ENCODE peak calls at places on chromosomes 2 and 18, in five cellular contexts. R is CD4-positive, alpha-beta T cell; W is mesenchymal stem cell; C is CD4-positive, alpha-beta memory T cell; X is colonic mucosa. P is an unnamed sample.

GRCh38 chr2:152694161-152694661 is 23.1 kb downstream of the PRPF40A start:
- DNase-seq in R (peak; percentile 2), W (peak; percentile 85), C (peak; percentile 18), X (no peak), P (no peak)

GRCh38 chr2:42957109-42958035 is 165.0 kb upstream of the HAAO start:
- DNase-seq in R (no peak), W (no peak), C (no peak), X (no peak), P (peak; percentile 47)

GRCh38 chr2:14632133-14632936 is at the start of gene LRATD1:
- DNase-seq in R (no peak), W (peak; percentile 68), C (no peak), X (peak; percentile 97), P (no peak)

GRCh38 chr18:5585653-5586052 is 41.9 kb upstream of the EPB41L3 start:
- DNase-seq in R (no peak), W (no peak), C (no peak), X (no peak), P (no peak)

GRCh38 chr2:159035790-159036411 is 67.5 kb downstream of the TANC1 start:
- DNase-seq in R (no peak), W (peak; percentile 59), C (peak; percentile 20), X (peak; percentile 65), P (no peak)

GRCh38 chr18:10519999-10520935 is 5.6 kb upstream of the NAPG start:
- DNase-seq in R (peak; percentile 39), W (peak; percentile 89), C (peak; percentile 40), X (peak; percentile 81), P (peak; percentile 82)

GRCh38 chr2:120100627-120101026 is 87.8 kb downstream of the EPB41L5 start:
- DNase-seq in R (no peak), W (no peak), C (no peak), X (no peak), P (no peak)

GRCh38 chr18:24051256-24051947 is 36.8 kb downstream of the TTC39C start:
- DNase-seq in R (no peak), W (peak; percentile 61), C (no peak), X (no peak), P (no peak)

GRCh38 chr18:76380791-76381405 is 114.1 kb downstream of the ZNF516 start:
- DNase-seq in R (no peak), W (peak; percentile 24), C (no peak), X (no peak), P (peak; percentile 41)

GRCh38 chr2:199703199-199703598 is 147.8 kb downstream of the FTCDNL1 start:
- DNase-seq in R (no peak), W (no peak), C (no peak), X (no peak), P (no peak)

GRCh38 chr2:220569380-220569779 is 942.0 kb downstream of the SLC4A3 start:
- DNase-seq in R (no peak), W (no peak), C (no peak), X (no peak), P (no peak)

GRCh38 chr2:23719721-23720120 is 207.2 kb downstream of the ATAD2B start:
- DNase-seq in R (no peak), W (no peak), C (no peak), X (no peak), P (no peak)

GRCh38 chr2:198135481-198135934 is 331.1 kb downstream of the PLCL1 start:
- DNase-seq in R (no peak), W (no peak), C (no peak), X (no peak), P (no peak)

GRCh38 chr2:227016894-227017293 is 147.1 kb downstream of the COL4A4 start:
- DNase-seq in R (no peak), W (no peak), C (no peak), X (no peak), P (no peak)

GRCh38 chr2:101972621-101973434 is 18.9 kb upstream of the IL1R2 start:
- DNase-seq in R (no peak), W (peak; percentile 77), C (no peak), X (no peak), P (no peak)

GRCh38 chr2:241736111-241736510 is 1.7 kb downstream of the D2HGDH start:
- DNase-seq in R (no peak), W (no peak), C (no peak), X (no peak), P (no peak)

GRCh38 chr2:28452534-28453081 is 43.3 kb upstream of the PLB1 start:
- DNase-seq in R (peak; percentile 77), W (peak; percentile 46), C (peak; percentile 62), X (peak; percentile 85), P (peak; percentile 8)

GRCh38 chr2:240646061-240646899 is 21.0 kb downstream of the GPR35 start:
- DNase-seq in R (no peak), W (no peak), C (peak; percentile 57), X (no peak), P (no peak)

GRCh38 chr18:28063181-28063790 is 113.6 kb downstream of the CDH2 start:
- DNase-seq in R (no peak), W (peak; percentile 47), C (no peak), X (no peak), P (peak; percentile 82)

GRCh38 chr2:64105676-64106461 is 38.4 kb downstream of the PELI1 start:
- DNase-seq in R (no peak), W (peak; percentile 64), C (no peak), X (no peak), P (no peak)

GRCh38 chr2:140085674-140086073 is 1305.5 kb upstream of the NXPH2 start:
- DNase-seq in R (no peak), W (peak; percentile 26), C (no peak), X (no peak), P (no peak)

GRCh38 chr2:169105433-169105832 is 36.1 kb downstream of the DHRS9 start:
- DNase-seq in R (no peak), W (no peak), C (no peak), X (no peak), P (no peak)

GRCh38 chr18:14086459-14087231 is 45.6 kb downstream of the ZNF519 start:
- DNase-seq in R (no peak), W (peak; percentile 23), C (no peak), X (no peak), P (peak; percentile 65)

GRCh38 chr2:230042195-230042594 is 26.5 kb downstream of the SLC16A14 start:
- DNase-seq in R (no peak), W (no peak), C (no peak), X (no peak), P (no peak)

GRCh38 chr2:86468162-86469033 is 27.2 kb downstream of the KDM3A start:
- DNase-seq in R (no peak), W (no peak), C (peak; percentile 13), X (no peak), P (no peak)

DNA sequence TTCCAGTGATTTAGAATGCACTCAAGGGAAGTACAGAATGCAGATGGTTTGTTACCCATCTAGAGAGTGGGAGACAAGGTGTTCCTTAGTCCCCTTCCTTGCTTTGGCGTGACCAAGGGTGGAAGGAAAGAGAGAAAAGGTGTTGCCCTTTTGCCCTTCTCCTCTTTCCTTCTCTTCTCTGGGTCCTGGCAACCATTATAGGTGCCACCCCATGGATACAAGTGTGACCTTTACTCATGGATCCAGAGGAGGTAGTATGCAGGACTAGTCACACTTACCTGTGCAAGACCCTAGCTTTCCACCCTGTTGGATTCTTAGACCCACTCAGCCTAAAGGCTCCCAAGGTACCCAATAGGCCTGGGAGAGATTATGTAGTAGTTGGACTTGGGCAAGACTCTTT is 11.6 kb upstream of the RBFA start:
- DNase-seq in R (no peak), W (peak; percentile 40), C (no peak), X (no peak), P (no peak)
- H3K9me3 ChIP-seq in R (peaks cover 86% of the 10 kb centered on the region), W (peaks cover 51% of the 10 kb centered on the region), C (peaks cover 7% of the 10 kb centered on the region), X (no peaks in the 10 kb centered on the region), P (peaks cover 48% of the 10 kb centered on the region)

DNA sequence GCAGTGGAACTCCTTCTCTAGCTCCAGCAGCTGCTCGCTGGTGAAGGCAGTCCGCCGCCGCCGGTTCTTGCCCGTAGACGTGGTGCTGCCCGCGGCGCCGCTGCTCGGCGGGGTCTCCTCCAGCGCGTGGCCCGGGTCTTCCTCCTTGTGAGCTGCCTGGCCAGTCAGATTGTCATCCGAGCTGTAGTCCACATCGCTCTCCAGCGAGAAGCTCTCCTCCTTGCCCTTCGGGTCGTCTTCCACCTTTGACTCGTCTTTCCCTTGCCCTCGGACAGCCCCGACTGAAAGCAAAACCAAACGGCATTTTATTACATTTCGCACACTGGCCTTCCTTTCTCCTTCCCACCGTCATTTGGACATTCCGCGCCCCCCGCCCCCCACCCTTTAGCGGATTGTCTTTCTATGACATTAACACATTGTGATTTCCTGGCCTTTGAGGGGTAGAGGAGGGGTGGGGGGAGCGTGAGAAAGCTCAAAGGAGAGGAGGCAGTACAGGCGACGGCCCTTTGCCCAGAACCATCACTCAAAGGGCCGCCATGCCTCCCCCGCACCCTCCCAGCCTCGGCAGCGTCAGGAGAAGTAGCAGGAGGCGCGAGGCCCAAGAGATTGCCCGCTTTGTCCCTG is 1.9 kb downstream of the GBX2 start:
- DNase-seq in R (no peak), W (peak; percentile 17), C (no peak), X (no peak), P (no peak)
- H3K27me3 ChIP-seq in R (peaks cover 90% of the 10 kb centered on the region), W (peaks cover 91% of the 10 kb centered on the region), C (peaks cover 24% of the 10 kb centered on the region), X (peaks cover 100% of the 10 kb centered on the region), P (peaks cover 39% of the 10 kb centered on the region)

DNA sequence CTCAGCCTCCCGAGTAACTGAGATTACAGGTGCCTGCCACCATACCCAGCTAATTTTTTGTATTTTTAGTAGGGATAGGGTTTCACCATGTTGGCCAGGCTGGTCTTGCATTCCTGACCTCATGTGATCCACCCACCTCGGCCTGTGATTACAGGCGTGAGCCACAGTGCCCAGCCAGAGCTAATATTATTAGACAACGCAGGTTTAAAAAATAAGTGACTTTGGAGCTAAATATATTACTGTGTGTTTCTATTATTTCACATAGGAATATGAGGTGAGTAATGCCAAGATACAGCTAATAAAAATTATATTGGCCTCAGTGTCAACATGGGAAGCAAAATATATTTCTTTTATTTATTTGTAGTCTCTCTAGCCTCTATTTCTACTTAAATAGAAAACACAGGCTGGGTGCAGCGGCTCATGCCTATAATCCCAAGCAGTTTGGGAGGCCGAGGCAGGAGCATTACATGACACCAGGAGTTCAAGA is 120.2 kb downstream of the C2orf74 start:
- DNase-seq in R (no peak), W (no peak), C (no peak), X (no peak), P (no peak)
- H3K9me3 ChIP-seq in R (no peaks in the 10 kb centered on the region), W (no peaks in the 10 kb centered on the region), C (no peaks in the 10 kb centered on the region), X (no peaks in the 10 kb centered on the region), P (no peaks in the 10 kb centered on the region)

GRCh38 chr18:25349926-25350560 is 1.9 kb downstream of the ZNF521 start:
- DNase-seq in R (no peak), W (peak; percentile 32), C (no peak), X (peak; percentile 19), P (no peak)

GRCh38 chr18:25351280-25351772 is 640 bp downstream of the ZNF521 start:
- DNase-seq in R (no peak), W (peak; percentile 49), C (no peak), X (peak; percentile 23), P (no peak)

GRCh38 chr18:25350561-25351201 is 1.3 kb downstream of the ZNF521 start:
- DNase-seq in R (no peak), W (peak; percentile 70), C (no peak), X (peak; percentile 26), P (no peak)

GRCh38 chr18:25349131-25349925 is 2.6 kb downstream of the ZNF521 start:
- DNase-seq in R (no peak), W (peak; percentile 78), C (no peak), X (no peak), P (peak; percentile 19)

GRCh38 chr18:25348361-25349130 is 3.4 kb downstream of the ZNF521 start:
- DNase-seq in R (no peak), W (no peak), C (no peak), X (no peak), P (no peak)
- H3K27me3 ChIP-seq in R (peaks cover 67% of the 10 kb centered on the region), W (no peaks in the 10 kb centered on the region), C (peaks cover 27% of the 10 kb centered on the region), X (peaks cover 36% of the 10 kb centered on the region), P (peaks cover 59% of the 10 kb centered on the region)